ENCODE peak calls at places on chromosomes 2 and 18, in ten cellular contexts. One of them, this sample, is unnamed.

GRCh38 chr2:9753276-9753600 is 90.0 kb upstream of the TAF1B start:
- DNase-seq in SW 1271: no peak
- DNase-seq in hepatic stellate cell: peak
- DNase-seq in endothelial cell: no peak
- DNase-seq in stimulated activated CD8-positive, alpha-beta memory T cell treated with anti-CD3 and anti-CD28 coated beads, Interleukin-2, amount 100 ng/mL, for 1 hour: no peak
- DNase-seq in amniotic stem cell: peak
- DNase-seq in NCI-H510A treated with DMSO at 0.1 percent for 48 hours: no peak
- DNase-seq in stimulated activated CD4-positive, alpha-beta T cell treated with anti-CD3 and anti-CD28 coated beads, Interleukin-12 subunit alpha, Interleukin-12 subunit beta, amount 100 ng/mL, for 48 hours: peak
- DNase-seq in NCI-H69: no peak
- DNase-seq in hippocampal formation: no peak
- DNase-seq in this sample: no peak

GRCh38 chr2:25473758-25474335 is 132.1 kb upstream of the DNMT3A start:
- DNase-seq in hepatic stellate cell: no peak
- DNase-seq in NCI-H69: peak
- DNase-seq in hippocampal formation: no peak
- DNase-seq in stimulated activated CD4-positive, alpha-beta T cell treated with anti-CD3 and anti-CD28 coated beads, Interleukin-12 subunit alpha, Interleukin-12 subunit beta, amount 100 ng/mL, for 48 hours: no peak
- DNase-seq in NCI-H510A treated with DMSO at 0.1 percent for 48 hours: peak
- DNase-seq in amniotic stem cell: no peak
- DNase-seq in stimulated activated CD8-positive, alpha-beta memory T cell treated with anti-CD3 and anti-CD28 coated beads, Interleukin-2, amount 100 ng/mL, for 1 hour: no peak
- DNase-seq in endothelial cell: no peak
- DNase-seq in SW 1271: no peak
- DNase-seq in this sample: peak

GRCh38 chr18:34709631-34710429 is at the start of gene DTNA:
- DNase-seq in amniotic stem cell: peak
- DNase-seq in SW 1271: peak
- DNase-seq in stimulated activated CD4-positive, alpha-beta T cell treated with anti-CD3 and anti-CD28 coated beads, Interleukin-12 subunit alpha, Interleukin-12 subunit beta, amount 100 ng/mL, for 48 hours: no peak
- DNase-seq in stimulated activated CD8-positive, alpha-beta memory T cell treated with anti-CD3 and anti-CD28 coated beads, Interleukin-2, amount 100 ng/mL, for 1 hour: no peak
- DNase-seq in hepatic stellate cell: peak
- DNase-seq in NCI-H510A treated with DMSO at 0.1 percent for 48 hours: peak
- DNase-seq in hippocampal formation: no peak
- DNase-seq in NCI-H69: peak
- DNase-seq in endothelial cell: no peak
- DNase-seq in this sample: peak

GRCh38 chr2:218736535-218736934 is 25.9 kb downstream of the TTLL4 start:
- DNase-seq in hepatic stellate cell: no peak
- DNase-seq in amniotic stem cell: no peak
- DNase-seq in stimulated activated CD8-positive, alpha-beta memory T cell treated with anti-CD3 and anti-CD28 coated beads, Interleukin-2, amount 100 ng/mL, for 1 hour: no peak
- DNase-seq in stimulated activated CD4-positive, alpha-beta T cell treated with anti-CD3 and anti-CD28 coated beads, Interleukin-12 subunit alpha, Interleukin-12 subunit beta, amount 100 ng/mL, for 48 hours: no peak
- DNase-seq in endothelial cell: no peak
- DNase-seq in NCI-H510A treated with DMSO at 0.1 percent for 48 hours: no peak
- DNase-seq in hippocampal formation: no peak
- DNase-seq in SW 1271: no peak
- DNase-seq in NCI-H69: no peak
- DNase-seq in this sample: no peak

GRCh38 chr2:112692914-112693313 is 27.9 kb upstream of the NT5DC4 start:
- DNase-seq in NCI-H69: no peak
- DNase-seq in stimulated activated CD8-positive, alpha-beta memory T cell treated with anti-CD3 and anti-CD28 coated beads, Interleukin-2, amount 100 ng/mL, for 1 hour: no peak
- DNase-seq in amniotic stem cell: no peak
- DNase-seq in stimulated activated CD4-positive, alpha-beta T cell treated with anti-CD3 and anti-CD28 coated beads, Interleukin-12 subunit alpha, Interleukin-12 subunit beta, amount 100 ng/mL, for 48 hours: peak
- DNase-seq in NCI-H510A treated with DMSO at 0.1 percent for 48 hours: no peak
- DNase-seq in SW 1271: peak
- DNase-seq in hepatic stellate cell: no peak
- DNase-seq in hippocampal formation: no peak
- DNase-seq in endothelial cell: no peak
- DNase-seq in this sample: no peak

GRCh38 chr2:85585781-85586105 is 1.5 kb downstream of the VAMP5 start:
- DNase-seq in stimulated activated CD4-positive, alpha-beta T cell treated with anti-CD3 and anti-CD28 coated beads, Interleukin-12 subunit alpha, Interleukin-12 subunit beta, amount 100 ng/mL, for 48 hours: no peak
- DNase-seq in endothelial cell: no peak
- DNase-seq in hippocampal formation: no peak
- DNase-seq in NCI-H510A treated with DMSO at 0.1 percent for 48 hours: no peak
- DNase-seq in stimulated activated CD8-positive, alpha-beta memory T cell treated with anti-CD3 and anti-CD28 coated beads, Interleukin-2, amount 100 ng/mL, for 1 hour: no peak
- DNase-seq in hepatic stellate cell: peak
- DNase-seq in amniotic stem cell: no peak
- DNase-seq in NCI-H69: no peak
- DNase-seq in SW 1271: peak
- DNase-seq in this sample: no peak

GRCh38 chr2:12716250-12717190 is at the start of gene TRIB2:
- DNase-seq in stimulated activated CD8-positive, alpha-beta memory T cell treated with anti-CD3 and anti-CD28 coated beads, Interleukin-2, amount 100 ng/mL, for 1 hour: peak
- DNase-seq in hippocampal formation: peak
- DNase-seq in NCI-H510A treated with DMSO at 0.1 percent for 48 hours: peak
- DNase-seq in amniotic stem cell: peak
- DNase-seq in stimulated activated CD4-positive, alpha-beta T cell treated with anti-CD3 and anti-CD28 coated beads, Interleukin-12 subunit alpha, Interleukin-12 subunit beta, amount 100 ng/mL, for 48 hours: peak
- DNase-seq in NCI-H69: peak
- DNase-seq in hepatic stellate cell: peak
- DNase-seq in endothelial cell: peak
- DNase-seq in SW 1271: peak
- DNase-seq in this sample: peak

GRCh38 chr18:48003426-48004349 is 73.2 kb upstream of the SMAD2 start:
- DNase-seq in SW 1271: peak
- DNase-seq in stimulated activated CD8-positive, alpha-beta memory T cell treated with anti-CD3 and anti-CD28 coated beads, Interleukin-2, amount 100 ng/mL, for 1 hour: no peak
- DNase-seq in hepatic stellate cell: no peak
- DNase-seq in amniotic stem cell: no peak
- DNase-seq in endothelial cell: no peak
- DNase-seq in NCI-H510A treated with DMSO at 0.1 percent for 48 hours: no peak
- DNase-seq in NCI-H69: peak
- DNase-seq in stimulated activated CD4-positive, alpha-beta T cell treated with anti-CD3 and anti-CD28 coated beads, Interleukin-12 subunit alpha, Interleukin-12 subunit beta, amount 100 ng/mL, for 48 hours: no peak
- DNase-seq in hippocampal formation: no peak
- DNase-seq in this sample: no peak

GRCh38 chr18:72651033-72651432 is 106.9 kb upstream of the CBLN2 start:
- DNase-seq in hepatic stellate cell: no peak
- DNase-seq in hippocampal formation: no peak
- DNase-seq in stimulated activated CD8-positive, alpha-beta memory T cell treated with anti-CD3 and anti-CD28 coated beads, Interleukin-2, amount 100 ng/mL, for 1 hour: no peak
- DNase-seq in NCI-H510A treated with DMSO at 0.1 percent for 48 hours: no peak
- DNase-seq in endothelial cell: no peak
- DNase-seq in NCI-H69: no peak
- DNase-seq in stimulated activated CD4-positive, alpha-beta T cell treated with anti-CD3 and anti-CD28 coated beads, Interleukin-12 subunit alpha, Interleukin-12 subunit beta, amount 100 ng/mL, for 48 hours: no peak
- DNase-seq in SW 1271: no peak
- DNase-seq in amniotic stem cell: no peak
- DNase-seq in this sample: no peak

GRCh38 chr2:189483571-189484415 is 42.5 kb downstream of the WDR75 start:
- DNase-seq in NCI-H69: no peak
- DNase-seq in stimulated activated CD4-positive, alpha-beta T cell treated with anti-CD3 and anti-CD28 coated beads, Interleukin-12 subunit alpha, Interleukin-12 subunit beta, amount 100 ng/mL, for 48 hours: no peak
- DNase-seq in NCI-H510A treated with DMSO at 0.1 percent for 48 hours: no peak
- DNase-seq in endothelial cell: no peak
- DNase-seq in amniotic stem cell: no peak
- DNase-seq in hippocampal formation: no peak
- DNase-seq in stimulated activated CD8-positive, alpha-beta memory T cell treated with anti-CD3 and anti-CD28 coated beads, Interleukin-2, amount 100 ng/mL, for 1 hour: no peak
- DNase-seq in hepatic stellate cell: no peak
- DNase-seq in SW 1271: no peak
- DNase-seq in this sample: no peak

GRCh38 chr2:176892818-176893217 is 319.8 kb upstream of the HNRNPA3 start:
- DNase-seq in endothelial cell: no peak
- DNase-seq in stimulated activated CD4-positive, alpha-beta T cell treated with anti-CD3 and anti-CD28 coated beads, Interleukin-12 subunit alpha, Interleukin-12 subunit beta, amount 100 ng/mL, for 48 hours: no peak
- DNase-seq in SW 1271: no peak
- DNase-seq in hippocampal formation: no peak
- DNase-seq in amniotic stem cell: no peak
- DNase-seq in hepatic stellate cell: no peak
- DNase-seq in stimulated activated CD8-positive, alpha-beta memory T cell treated with anti-CD3 and anti-CD28 coated beads, Interleukin-2, amount 100 ng/mL, for 1 hour: no peak
- DNase-seq in NCI-H510A treated with DMSO at 0.1 percent for 48 hours: peak
- DNase-seq in NCI-H69: peak
- DNase-seq in this sample: no peak

GRCh38 chr2:84395819-84396218 is 63.3 kb downstream of the SUCLG1 start:
- DNase-seq in amniotic stem cell: no peak
- DNase-seq in NCI-H69: no peak
- DNase-seq in stimulated activated CD4-positive, alpha-beta T cell treated with anti-CD3 and anti-CD28 coated beads, Interleukin-12 subunit alpha, Interleukin-12 subunit beta, amount 100 ng/mL, for 48 hours: no peak
- DNase-seq in endothelial cell: no peak
- DNase-seq in stimulated activated CD8-positive, alpha-beta memory T cell treated with anti-CD3 and anti-CD28 coated beads, Interleukin-2, amount 100 ng/mL, for 1 hour: no peak
- DNase-seq in hepatic stellate cell: peak
- DNase-seq in SW 1271: no peak
- DNase-seq in hippocampal formation: no peak
- DNase-seq in NCI-H510A treated with DMSO at 0.1 percent for 48 hours: no peak
- DNase-seq in this sample: no peak

GRCh38 chr2:203631068-203631757 is 75.2 kb upstream of the CD28 start:
- DNase-seq in NCI-H69: no peak
- DNase-seq in stimulated activated CD8-positive, alpha-beta memory T cell treated with anti-CD3 and anti-CD28 coated beads, Interleukin-2, amount 100 ng/mL, for 1 hour: no peak
- DNase-seq in NCI-H510A treated with DMSO at 0.1 percent for 48 hours: no peak
- DNase-seq in SW 1271: no peak
- DNase-seq in hippocampal formation: no peak
- DNase-seq in amniotic stem cell: no peak
- DNase-seq in hepatic stellate cell: no peak
- DNase-seq in stimulated activated CD4-positive, alpha-beta T cell treated with anti-CD3 and anti-CD28 coated beads, Interleukin-12 subunit alpha, Interleukin-12 subunit beta, amount 100 ng/mL, for 48 hours: no peak
- DNase-seq in endothelial cell: no peak
- DNase-seq in this sample: no peak

GRCh38 chr2:107393516-107393915 is 433.2 kb upstream of the RGPD4 start:
- DNase-seq in SW 1271: no peak
- DNase-seq in stimulated activated CD8-positive, alpha-beta memory T cell treated with anti-CD3 and anti-CD28 coated beads, Interleukin-2, amount 100 ng/mL, for 1 hour: no peak
- DNase-seq in stimulated activated CD4-positive, alpha-beta T cell treated with anti-CD3 and anti-CD28 coated beads, Interleukin-12 subunit alpha, Interleukin-12 subunit beta, amount 100 ng/mL, for 48 hours: no peak
- DNase-seq in hippocampal formation: no peak
- DNase-seq in NCI-H510A treated with DMSO at 0.1 percent for 48 hours: no peak
- DNase-seq in hepatic stellate cell: no peak
- DNase-seq in endothelial cell: no peak
- DNase-seq in amniotic stem cell: no peak
- DNase-seq in NCI-H69: no peak
- DNase-seq in this sample: no peak

GRCh38 chr18:61528961-61529360 is 195.7 kb downstream of the CDH20 start:
- DNase-seq in amniotic stem cell: no peak
- DNase-seq in hepatic stellate cell: no peak
- DNase-seq in endothelial cell: no peak
- DNase-seq in stimulated activated CD8-positive, alpha-beta memory T cell treated with anti-CD3 and anti-CD28 coated beads, Interleukin-2, amount 100 ng/mL, for 1 hour: no peak
- DNase-seq in NCI-H510A treated with DMSO at 0.1 percent for 48 hours: peak
- DNase-seq in stimulated activated CD4-positive, alpha-beta T cell treated with anti-CD3 and anti-CD28 coated beads, Interleukin-12 subunit alpha, Interleukin-12 subunit beta, amount 100 ng/mL, for 48 hours: no peak
- DNase-seq in SW 1271: no peak
- DNase-seq in hippocampal formation: no peak
- DNase-seq in NCI-H69: peak
- DNase-seq in this sample: no peak

GRCh38 chr2:138874251-138874650 is 94.1 kb upstream of the NXPH2 start:
- DNase-seq in stimulated activated CD8-positive, alpha-beta memory T cell treated with anti-CD3 and anti-CD28 coated beads, Interleukin-2, amount 100 ng/mL, for 1 hour: no peak
- DNase-seq in endothelial cell: no peak
- DNase-seq in hepatic stellate cell: no peak
- DNase-seq in NCI-H69: no peak
- DNase-seq in SW 1271: no peak
- DNase-seq in stimulated activated CD4-positive, alpha-beta T cell treated with anti-CD3 and anti-CD28 coated beads, Interleukin-12 subunit alpha, Interleukin-12 subunit beta, amount 100 ng/mL, for 48 hours: no peak
- DNase-seq in amniotic stem cell: no peak
- DNase-seq in hippocampal formation: no peak
- DNase-seq in NCI-H510A treated with DMSO at 0.1 percent for 48 hours: no peak
- DNase-seq in this sample: no peak

GRCh38 chr2:220296174-220296573 is 668.7 kb downstream of the SLC4A3 start:
- DNase-seq in NCI-H69: peak
- DNase-seq in stimulated activated CD4-positive, alpha-beta T cell treated with anti-CD3 and anti-CD28 coated beads, Interleukin-12 subunit alpha, Interleukin-12 subunit beta, amount 100 ng/mL, for 48 hours: no peak
- DNase-seq in amniotic stem cell: no peak
- DNase-seq in stimulated activated CD8-positive, alpha-beta memory T cell treated with anti-CD3 and anti-CD28 coated beads, Interleukin-2, amount 100 ng/mL, for 1 hour: no peak
- DNase-seq in NCI-H510A treated with DMSO at 0.1 percent for 48 hours: peak
- DNase-seq in hippocampal formation: no peak
- DNase-seq in SW 1271: no peak
- DNase-seq in endothelial cell: no peak
- DNase-seq in hepatic stellate cell: no peak
- DNase-seq in this sample: no peak

GRCh38 chr2:27903649-27904544 is 13.4 kb downstream of the BABAM2 start:
- DNase-seq in stimulated activated CD8-positive, alpha-beta memory T cell treated with anti-CD3 and anti-CD28 coated beads, Interleukin-2, amount 100 ng/mL, for 1 hour: no peak
- DNase-seq in amniotic stem cell: no peak
- DNase-seq in NCI-H69: no peak
- DNase-seq in NCI-H510A treated with DMSO at 0.1 percent for 48 hours: no peak
- DNase-seq in hippocampal formation: no peak
- DNase-seq in stimulated activated CD4-positive, alpha-beta T cell treated with anti-CD3 and anti-CD28 coated beads, Interleukin-12 subunit alpha, Interleukin-12 subunit beta, amount 100 ng/mL, for 48 hours: no peak
- DNase-seq in hepatic stellate cell: no peak
- DNase-seq in endothelial cell: no peak
- DNase-seq in SW 1271: peak
- DNase-seq in this sample: no peak

GRCh38 chr2:110732422-110733413 is at the start of gene ACOXL:
- DNase-seq in NCI-H69: peak
- DNase-seq in stimulated activated CD4-positive, alpha-beta T cell treated with anti-CD3 and anti-CD28 coated beads, Interleukin-12 subunit alpha, Interleukin-12 subunit beta, amount 100 ng/mL, for 48 hours: no peak
- DNase-seq in endothelial cell: peak
- DNase-seq in NCI-H510A treated with DMSO at 0.1 percent for 48 hours: peak
- DNase-seq in amniotic stem cell: no peak
- DNase-seq in SW 1271: no peak
- DNase-seq in hepatic stellate cell: no peak
- DNase-seq in stimulated activated CD8-positive, alpha-beta memory T cell treated with anti-CD3 and anti-CD28 coated beads, Interleukin-2, amount 100 ng/mL, for 1 hour: no peak
- DNase-seq in hippocampal formation: no peak
- DNase-seq in this sample: no peak

GRCh38 chr18:56982756-56983155 is 164.1 kb upstream of the BOD1L2 start:
- DNase-seq in endothelial cell: no peak
- DNase-seq in NCI-H510A treated with DMSO at 0.1 percent for 48 hours: no peak
- DNase-seq in amniotic stem cell: no peak
- DNase-seq in stimulated activated CD4-positive, alpha-beta T cell treated with anti-CD3 and anti-CD28 coated beads, Interleukin-12 subunit alpha, Interleukin-12 subunit beta, amount 100 ng/mL, for 48 hours: no peak
- DNase-seq in stimulated activated CD8-positive, alpha-beta memory T cell treated with anti-CD3 and anti-CD28 coated beads, Interleukin-2, amount 100 ng/mL, for 1 hour: no peak
- DNase-seq in hepatic stellate cell: no peak
- DNase-seq in SW 1271: no peak
- DNase-seq in NCI-H69: peak
- DNase-seq in hippocampal formation: no peak
- DNase-seq in this sample: no peak

GRCh38 chr2:43453771-43454170 is 142.1 kb downstream of the THADA start:
- DNase-seq in hippocampal formation: no peak
- DNase-seq in stimulated activated CD4-positive, alpha-beta T cell treated with anti-CD3 and anti-CD28 coated beads, Interleukin-12 subunit alpha, Interleukin-12 subunit beta, amount 100 ng/mL, for 48 hours: no peak
- DNase-seq in amniotic stem cell: no peak
- DNase-seq in hepatic stellate cell: no peak
- DNase-seq in endothelial cell: no peak
- DNase-seq in NCI-H510A treated with DMSO at 0.1 percent for 48 hours: no peak
- DNase-seq in SW 1271: no peak
- DNase-seq in stimulated activated CD8-positive, alpha-beta memory T cell treated with anti-CD3 and anti-CD28 coated beads, Interleukin-2, amount 100 ng/mL, for 1 hour: no peak
- DNase-seq in NCI-H69: no peak
- DNase-seq in this sample: no peak

GRCh38 chr18:63346031-63346430 is 21.0 kb downstream of the KDSR start:
- DNase-seq in hepatic stellate cell: no peak
- DNase-seq in stimulated activated CD8-positive, alpha-beta memory T cell treated with anti-CD3 and anti-CD28 coated beads, Interleukin-2, amount 100 ng/mL, for 1 hour: no peak
- DNase-seq in hippocampal formation: no peak
- DNase-seq in NCI-H510A treated with DMSO at 0.1 percent for 48 hours: no peak
- DNase-seq in endothelial cell: no peak
- DNase-seq in NCI-H69: no peak
- DNase-seq in amniotic stem cell: no peak
- DNase-seq in SW 1271: no peak
- DNase-seq in stimulated activated CD4-positive, alpha-beta T cell treated with anti-CD3 and anti-CD28 coated beads, Interleukin-12 subunit alpha, Interleukin-12 subunit beta, amount 100 ng/mL, for 48 hours: no peak
- DNase-seq in this sample: no peak

GRCh38 chr2:72533767-72534166 is 292.1 kb downstream of the EXOC6B start:
- DNase-seq in amniotic stem cell: no peak
- DNase-seq in hippocampal formation: no peak
- DNase-seq in NCI-H510A treated with DMSO at 0.1 percent for 48 hours: no peak
- DNase-seq in SW 1271: no peak
- DNase-seq in endothelial cell: no peak
- DNase-seq in hepatic stellate cell: no peak
- DNase-seq in NCI-H69: no peak
- DNase-seq in stimulated activated CD4-positive, alpha-beta T cell treated with anti-CD3 and anti-CD28 coated beads, Interleukin-12 subunit alpha, Interleukin-12 subunit beta, amount 100 ng/mL, for 48 hours: no peak
- DNase-seq in stimulated activated CD8-positive, alpha-beta memory T cell treated with anti-CD3 and anti-CD28 coated beads, Interleukin-2, amount 100 ng/mL, for 1 hour: no peak
- DNase-seq in this sample: no peak

GRCh38 chr2:206464597-206464996 is 21.3 kb downstream of the ADAM23 start:
- DNase-seq in NCI-H510A treated with DMSO at 0.1 percent for 48 hours: no peak
- DNase-seq in NCI-H69: no peak
- DNase-seq in SW 1271: no peak
- DNase-seq in amniotic stem cell: no peak
- DNase-seq in stimulated activated CD8-positive, alpha-beta memory T cell treated with anti-CD3 and anti-CD28 coated beads, Interleukin-2, amount 100 ng/mL, for 1 hour: no peak
- DNase-seq in hepatic stellate cell: no peak
- DNase-seq in stimulated activated CD4-positive, alpha-beta T cell treated with anti-CD3 and anti-CD28 coated beads, Interleukin-12 subunit alpha, Interleukin-12 subunit beta, amount 100 ng/mL, for 48 hours: no peak
- DNase-seq in endothelial cell: no peak
- DNase-seq in hippocampal formation: no peak
- DNase-seq in this sample: no peak

GRCh38 chr2:128564551-128564950 is 245.9 kb upstream of the HS6ST1 start:
- DNase-seq in stimulated activated CD4-positive, alpha-beta T cell treated with anti-CD3 and anti-CD28 coated beads, Interleukin-12 subunit alpha, Interleukin-12 subunit beta, amount 100 ng/mL, for 48 hours: no peak
- DNase-seq in endothelial cell: no peak
- DNase-seq in hepatic stellate cell: no peak
- DNase-seq in NCI-H69: no peak
- DNase-seq in stimulated activated CD8-positive, alpha-beta memory T cell treated with anti-CD3 and anti-CD28 coated beads, Interleukin-2, amount 100 ng/mL, for 1 hour: no peak
- DNase-seq in amniotic stem cell: no peak
- DNase-seq in NCI-H510A treated with DMSO at 0.1 percent for 48 hours: no peak
- DNase-seq in hippocampal formation: no peak
- DNase-seq in SW 1271: no peak
- DNase-seq in this sample: no peak

GRCh38 chr2:30711646-30712085 is 95.6 kb downstream of the CAPN13 start:
- DNase-seq in amniotic stem cell: peak
- DNase-seq in hippocampal formation: peak
- DNase-seq in endothelial cell: peak
- DNase-seq in hepatic stellate cell: peak
- DNase-seq in SW 1271: peak
- DNase-seq in stimulated activated CD8-positive, alpha-beta memory T cell treated with anti-CD3 and anti-CD28 coated beads, Interleukin-2, amount 100 ng/mL, for 1 hour: peak
- DNase-seq in stimulated activated CD4-positive, alpha-beta T cell treated with anti-CD3 and anti-CD28 coated beads, Interleukin-12 subunit alpha, Interleukin-12 subunit beta, amount 100 ng/mL, for 48 hours: peak
- DNase-seq in NCI-H510A treated with DMSO at 0.1 percent for 48 hours: peak
- DNase-seq in NCI-H69: peak
- DNase-seq in this sample: peak

GRCh38 chr2:229417176-229417575 is 146.1 kb upstream of the PID1 start:
- DNase-seq in NCI-H69: no peak
- DNase-seq in hippocampal formation: no peak
- DNase-seq in stimulated activated CD4-positive, alpha-beta T cell treated with anti-CD3 and anti-CD28 coated beads, Interleukin-12 subunit alpha, Interleukin-12 subunit beta, amount 100 ng/mL, for 48 hours: no peak
- DNase-seq in SW 1271: no peak
- DNase-seq in amniotic stem cell: no peak
- DNase-seq in hepatic stellate cell: no peak
- DNase-seq in stimulated activated CD8-positive, alpha-beta memory T cell treated with anti-CD3 and anti-CD28 coated beads, Interleukin-2, amount 100 ng/mL, for 1 hour: no peak
- DNase-seq in endothelial cell: no peak
- DNase-seq in NCI-H510A treated with DMSO at 0.1 percent for 48 hours: no peak
- DNase-seq in this sample: no peak

GRCh38 chr2:120230515-120231471 is 7.6 kb upstream of the TMEM185B start:
- DNase-seq in NCI-H510A treated with DMSO at 0.1 percent for 48 hours: no peak
- DNase-seq in amniotic stem cell: no peak
- DNase-seq in hepatic stellate cell: no peak
- DNase-seq in endothelial cell: no peak
- DNase-seq in NCI-H69: no peak
- DNase-seq in hippocampal formation: no peak
- DNase-seq in stimulated activated CD8-positive, alpha-beta memory T cell treated with anti-CD3 and anti-CD28 coated beads, Interleukin-2, amount 100 ng/mL, for 1 hour: no peak
- DNase-seq in SW 1271: no peak
- DNase-seq in stimulated activated CD4-positive, alpha-beta T cell treated with anti-CD3 and anti-CD28 coated beads, Interleukin-12 subunit alpha, Interleukin-12 subunit beta, amount 100 ng/mL, for 48 hours: no peak
- DNase-seq in this sample: no peak

This sample was measured in HAP-1.